ENCODE peak calls at places on chromosomes 11 and 22, in eight cellular contexts. D is T-cell, E is uterus, G is HS-5, J is glomerular endothelial cell, A is HCEC 1CT, P is thoracic aorta, O is BE2C. R is an unnamed sample.

GRCh38 chr11:69530278-69531070 is 49.0 kb downstream of the LINC01488 start:
- DNase-seq in A (no peak), O (no peak), E (peak), G (no peak), J (no peak), P (no peak), D (no peak), R (no peak)

GRCh38 chr11:35424157-35424945 is 5.0 kb upstream of the SLC1A2 start:
- DNase-seq in G (no peak), E (no peak), O (no peak), J (no peak), D (no peak), A (no peak), P (no peak), R (no peak)

GRCh38 chr22:28768701-28769393 is 3.6 kb upstream of the CCDC117 start:
- DNase-seq in J (no peak), A (no peak), P (no peak), E (no peak), G (no peak), D (no peak), O (no peak), R (no peak)

GRCh38 chr11:13174090-13174489 is 103.5 kb upstream of the BMAL1 start:
- DNase-seq in G (no peak), D (no peak), O (no peak), P (no peak), J (no peak), A (peak), E (no peak), R (no peak)

GRCh38 chr11:65834202-65834601 is 439 bp downstream of the SNX32 start:
- DNase-seq in O (no peak), D (no peak), A (no peak), J (no peak), P (no peak), E (no peak), G (no peak), R (no peak)

GRCh38 chr11:133967599-133968238 is 11.0 kb upstream of the IGSF9B start:
- DNase-seq in E (no peak), O (no peak), J (no peak), P (no peak), G (no peak), D (no peak), A (no peak), R (no peak)

GRCh38 chr11:72668645-72669347 is 5.4 kb downstream of the PDE2A start:
- DNase-seq in O (no peak), J (no peak), D (no peak), P (no peak), G (no peak), E (no peak), A (no peak), R (no peak)

GRCh38 chr11:43515090-43515489 is 156.4 kb downstream of the TTC17 start:
- DNase-seq in D (no peak), A (peak), G (no peak), P (no peak), O (peak), E (no peak), J (no peak), R (peak)

GRCh38 chr22:47691152-47691895 is 928.9 kb downstream of the TBC1D22A start:
- DNase-seq in P (no peak), G (no peak), D (no peak), A (no peak), E (no peak), J (no peak), O (no peak), R (no peak)

GRCh38 chr11:77196961-77197360 is 68.9 kb downstream of the MYO7A start:
- DNase-seq in J (no peak), E (no peak), O (peak), P (no peak), A (no peak), G (no peak), D (no peak), R (no peak)

GRCh38 chr11:64298966-64299846 is 952 bp upstream of the CATSPERZ start:
- DNase-seq in A (no peak), D (no peak), G (no peak), P (no peak), O (no peak), J (no peak), E (peak), R (no peak)

GRCh38 chr11:65663634-65664200 is 1.0 kb upstream of the RELA start:
- DNase-seq in A (peak), D (no peak), P (no peak), O (no peak), G (no peak), J (no peak), E (peak), R (no peak)

GRCh38 chr11:57288771-57289579 is 35.8 kb downstream of the TNKS1BP1 start:
- DNase-seq in G (no peak), O (no peak), D (no peak), E (no peak), J (no peak), P (no peak), A (peak), R (no peak)

GRCh38 chr11:71153005-71153395 is 99.4 kb downstream of the SHANK2 start:
- DNase-seq in P (no peak), J (no peak), D (no peak), O (no peak), A (no peak), G (no peak), E (no peak), R (no peak)

GRCh38 chr11:104654414-104654813 is 243.8 kb downstream of the CASP12 start:
- DNase-seq in O (no peak), E (no peak), A (no peak), P (no peak), J (no peak), D (no peak), G (no peak), R (no peak)

GRCh38 chr22:46019351-46019750 is 42.4 kb upstream of the WNT7B start:
- DNase-seq in G (no peak), J (no peak), A (no peak), O (no peak), E (peak), D (no peak), P (no peak), R (no peak)

GRCh38 chr11:415640-416041 is 842 bp upstream of the SIGIRR start:
- DNase-seq in G (no peak), D (no peak), J (no peak), P (no peak), A (no peak), E (no peak), O (no peak), R (no peak)

GRCh38 chr11:46489668-46490560 is 98.3 kb upstream of the CHRM4 start:
- DNase-seq in D (peak), P (no peak), A (peak), E (no peak), O (peak), J (peak), G (peak), R (peak)

GRCh38 chr11:11931461-11932055 is 76.9 kb downstream of the DKK3 start:
- DNase-seq in G (no peak), E (peak), O (peak), A (peak), D (no peak), P (no peak), J (peak), R (peak)

GRCh38 chr11:19433367-19433766 is 192.6 kb upstream of the E2F8 start:
- DNase-seq in A (no peak), D (no peak), J (no peak), G (no peak), O (no peak), P (no peak), E (no peak), R (no peak)

GRCh38 chr11:8059030-8059429 is 22.0 kb upstream of the TUB start:
- DNase-seq in P (no peak), A (no peak), E (peak), G (no peak), J (no peak), O (no peak), D (no peak), R (no peak)

GRCh38 chr22:32473388-32473952 is 1.1 kb upstream of the FBXO7 start:
- DNase-seq in O (peak), D (peak), A (peak), J (peak), P (no peak), E (no peak), G (peak), R (no peak)

GRCh38 chr11:84383571-84383970 is 1097.4 kb upstream of the CCDC90B start:
- DNase-seq in J (no peak), E (no peak), D (no peak), P (no peak), O (no peak), G (no peak), A (no peak), R (no peak)

GRCh38 chr11:68828155-68828931 is 13.4 kb downstream of the CPT1A start:
- DNase-seq in G (no peak), D (no peak), E (no peak), A (no peak), J (no peak), P (no peak), O (no peak), R (no peak)

GRCh38 chr11:65662247-65662801 is 392 bp downstream of the RELA start:
- DNase-seq in G (no peak), P (no peak), O (no peak), J (no peak), E (peak), D (no peak), A (no peak), R (no peak)

GRCh38 chr11:10627306-10627705 is 58.8 kb upstream of the LYVE1 start:
- DNase-seq in O (no peak), E (no peak), A (no peak), P (no peak), G (no peak), D (no peak), J (no peak), R (no peak)

GRCh38 chr11:73907191-73907590 is 30.4 kb downstream of the PAAF1 start:
- DNase-seq in A (peak), E (no peak), P (no peak), G (peak), J (no peak), O (no peak), D (no peak), R (no peak)

GRCh38 chr11:102197759-102198158 is 87.5 kb downstream of the YAP1 start:
- DNase-seq in G (no peak), A (no peak), E (no peak), D (no peak), J (no peak), P (no peak), O (no peak), R (peak)